ENCODE peak calls at places on chromosome 14, in six cellular contexts. One of them, this sample, is unnamed.

GRCh38 chr14:64906022-64906421 is 8.2 kb upstream of the CHURC1 start:
- DNase-seq in CD8-positive, alpha-beta T cell: no peak
- DNase-seq in A673: peak; percentile 10
- DNase-seq in DND-41: no peak
- DNase-seq in fibroblast of the aortic adventitia: no peak
- DNase-seq in astrocyte of the spinal cord: no peak
- DNase-seq in this sample: no peak

GRCh38 chr14:95200404-95200803 is 43.1 kb upstream of the DICER1 start:
- DNase-seq in A673: no peak
- DNase-seq in astrocyte of the spinal cord: no peak
- DNase-seq in DND-41: no peak
- DNase-seq in fibroblast of the aortic adventitia: no peak
- DNase-seq in CD8-positive, alpha-beta T cell: no peak
- DNase-seq in this sample: no peak

GRCh38 chr14:105924951-105925591 is 398.7 kb downstream of the TMEM121 start:
- DNase-seq in DND-41: no peak
- DNase-seq in astrocyte of the spinal cord: no peak
- DNase-seq in fibroblast of the aortic adventitia: no peak
- DNase-seq in CD8-positive, alpha-beta T cell: no peak
- DNase-seq in A673: no peak
- DNase-seq in this sample: no peak

GRCh38 chr14:52266179-52266578 is 1.3 kb upstream of the PTGDR start:
- DNase-seq in fibroblast of the aortic adventitia: peak; percentile 99
- DNase-seq in DND-41: no peak
- DNase-seq in astrocyte of the spinal cord: peak; percentile 66
- DNase-seq in A673: no peak
- DNase-seq in CD8-positive, alpha-beta T cell: no peak
- DNase-seq in this sample: no peak

GRCh38 chr14:98408024-98408555 is 863.9 kb downstream of the BCL11B start:
- DNase-seq in astrocyte of the spinal cord: no peak
- DNase-seq in CD8-positive, alpha-beta T cell: no peak
- DNase-seq in DND-41: no peak
- DNase-seq in fibroblast of the aortic adventitia: no peak
- DNase-seq in A673: no peak
- DNase-seq in this sample: no peak

GRCh38 chr14:32345311-32345771 is 16.2 kb downstream of the AKAP6 start:
- DNase-seq in CD8-positive, alpha-beta T cell: no peak
- DNase-seq in astrocyte of the spinal cord: peak; percentile 22
- DNase-seq in fibroblast of the aortic adventitia: peak; percentile 40
- DNase-seq in A673: no peak
- DNase-seq in DND-41: no peak
- DNase-seq in this sample: no peak

GRCh38 chr14:103013028-103013427 is 44.3 kb downstream of the CDC42BPB start:
- DNase-seq in DND-41: no peak
- DNase-seq in astrocyte of the spinal cord: no peak
- DNase-seq in fibroblast of the aortic adventitia: no peak
- DNase-seq in CD8-positive, alpha-beta T cell: no peak
- DNase-seq in A673: no peak
- DNase-seq in this sample: no peak

GRCh38 chr14:43754838-43755237 is 752.2 kb downstream of the FSCB start:
- DNase-seq in CD8-positive, alpha-beta T cell: no peak
- DNase-seq in A673: no peak
- DNase-seq in astrocyte of the spinal cord: no peak
- DNase-seq in DND-41: no peak
- DNase-seq in fibroblast of the aortic adventitia: no peak
- DNase-seq in this sample: no peak

GRCh38 chr14:54696998-54697397 is 130.1 kb downstream of the SAMD4A start:
- DNase-seq in astrocyte of the spinal cord: no peak
- DNase-seq in fibroblast of the aortic adventitia: no peak
- DNase-seq in A673: no peak
- DNase-seq in CD8-positive, alpha-beta T cell: no peak
- DNase-seq in DND-41: no peak
- DNase-seq in this sample: no peak

GRCh38 chr14:53495846-53496343 is 342.8 kb upstream of the DDHD1 start:
- DNase-seq in A673: no peak
- DNase-seq in DND-41: no peak
- DNase-seq in astrocyte of the spinal cord: no peak
- DNase-seq in fibroblast of the aortic adventitia: no peak
- DNase-seq in CD8-positive, alpha-beta T cell: no peak
- DNase-seq in this sample: no peak

GRCh38 chr14:50047274-50047676 is 69.1 kb downstream of the VCPKMT start:
- DNase-seq in A673: no peak
- DNase-seq in CD8-positive, alpha-beta T cell: no peak
- DNase-seq in fibroblast of the aortic adventitia: no peak
- DNase-seq in DND-41: no peak
- DNase-seq in astrocyte of the spinal cord: no peak
- DNase-seq in this sample: no peak

GRCh38 chr14:24297190-24297964 is 2.2 kb downstream of the DHRS1 start:
- DNase-seq in CD8-positive, alpha-beta T cell: no peak
- DNase-seq in fibroblast of the aortic adventitia: peak; percentile 27
- DNase-seq in DND-41: no peak
- DNase-seq in astrocyte of the spinal cord: no peak
- DNase-seq in A673: peak; percentile 45
- DNase-seq in this sample: no peak

GRCh38 chr14:24298892-24299254 is 707 bp downstream of the DHRS1 start:
- DNase-seq in CD8-positive, alpha-beta T cell: peak; percentile 6
- DNase-seq in A673: peak; percentile 20
- DNase-seq in DND-41: no peak
- DNase-seq in fibroblast of the aortic adventitia: peak; percentile 55
- DNase-seq in astrocyte of the spinal cord: peak; percentile 54
- DNase-seq in this sample: no peak

GRCh38 chr14:24296341-24297157 is 3.0 kb downstream of the DHRS1 start:
- DNase-seq in DND-41: peak; percentile 71
- DNase-seq in A673: peak; percentile 87
- DNase-seq in astrocyte of the spinal cord: peak; percentile 91
- DNase-seq in fibroblast of the aortic adventitia: peak; percentile 93
- DNase-seq in CD8-positive, alpha-beta T cell: peak; percentile 72
- DNase-seq in this sample: peak; percentile 59

GRCh38 chr14:24300326-24300980 is 803 bp downstream of the NOP9 start:
- DNase-seq in A673: no peak
- DNase-seq in fibroblast of the aortic adventitia: no peak
- DNase-seq in DND-41: no peak
- DNase-seq in astrocyte of the spinal cord: no peak
- DNase-seq in CD8-positive, alpha-beta T cell: no peak
- DNase-seq in this sample: no peak

DNA sequence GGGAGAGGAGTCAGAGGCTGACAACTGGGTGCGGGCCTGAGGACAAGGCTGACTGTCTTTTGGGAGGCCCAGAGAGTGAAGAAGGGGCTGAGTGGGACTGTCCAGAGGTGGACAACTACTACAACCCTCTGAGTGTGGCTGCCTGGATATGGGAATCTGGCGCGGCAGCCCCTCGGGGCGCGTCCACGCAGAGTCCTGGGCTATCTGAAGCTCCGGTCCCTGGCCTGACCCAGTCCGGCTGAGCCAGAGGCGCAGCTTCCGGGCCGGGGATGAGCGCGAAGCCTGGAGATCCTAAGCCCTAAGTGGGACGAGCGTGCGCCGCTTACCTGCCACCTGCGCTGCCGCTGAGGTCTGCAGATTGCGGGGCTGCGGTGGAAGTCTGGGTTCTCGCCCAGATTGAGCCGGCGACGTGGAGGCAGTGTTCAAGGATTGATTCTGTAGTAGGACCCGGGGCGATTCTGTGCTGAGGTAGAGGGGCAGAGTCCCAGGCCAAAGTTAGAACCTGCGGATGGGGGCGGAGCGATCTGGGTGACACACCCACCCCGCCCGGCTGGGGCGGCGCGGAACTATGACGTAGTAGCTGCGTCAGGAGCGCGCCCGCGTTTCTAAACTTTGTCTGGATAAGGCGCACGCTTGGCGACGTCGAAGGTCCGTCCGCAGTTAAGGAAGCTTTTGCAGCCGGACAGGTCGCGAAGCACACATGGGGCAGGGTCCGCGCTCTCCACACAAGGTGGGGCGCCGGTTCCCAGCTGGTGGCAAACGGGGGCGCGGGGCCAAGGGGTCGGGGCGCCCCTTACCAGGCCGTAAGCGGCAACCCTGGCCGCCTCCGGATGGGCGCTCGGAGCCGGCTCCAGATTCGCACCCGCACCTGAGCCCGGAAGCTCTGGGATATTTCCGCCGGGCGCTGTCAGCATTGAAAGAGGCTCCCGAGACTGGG is at the start of the genes DHRS1 and NOP9:
- DNase-seq in DND-41: peak; percentile 87
- DNase-seq in A673: peak; percentile 90
- DNase-seq in astrocyte of the spinal cord: peak; percentile 89
- DNase-seq in fibroblast of the aortic adventitia: peak; percentile 85
- DNase-seq in CD8-positive, alpha-beta T cell: peak; percentile 96
- DNase-seq in this sample: peak; percentile 86
- TF ChIP-seq CTCF in DND-41: no peak
- TF ChIP-seq CTCF in A673: no peak
- TF ChIP-seq CTCF in astrocyte of the spinal cord: no peak
- TF ChIP-seq CTCF in fibroblast of the aortic adventitia: no peak
- TF ChIP-seq CTCF in CD8-positive, alpha-beta T cell: no peak
- TF ChIP-seq CTCF in this sample: no peak

GRCh38 chr14:21991130-21991529 is 317.5 kb upstream of the OR4E1 start:
- DNase-seq in astrocyte of the spinal cord: no peak
- DNase-seq in A673: no peak
- DNase-seq in CD8-positive, alpha-beta T cell: no peak
- DNase-seq in fibroblast of the aortic adventitia: no peak
- DNase-seq in DND-41: no peak
- DNase-seq in this sample: no peak
- TF ChIP-seq CTCF in astrocyte of the spinal cord: no peak
- TF ChIP-seq CTCF in A673: no peak
- TF ChIP-seq CTCF in CD8-positive, alpha-beta T cell: no peak
- TF ChIP-seq CTCF in fibroblast of the aortic adventitia: no peak
- TF ChIP-seq CTCF in DND-41: no peak
- TF ChIP-seq CTCF in this sample: no peak

GRCh38 chr14:92666251-92666650 is 82.2 kb downstream of the LGMN start:
- DNase-seq in astrocyte of the spinal cord: no peak
- DNase-seq in DND-41: no peak
- DNase-seq in A673: no peak
- DNase-seq in CD8-positive, alpha-beta T cell: no peak
- DNase-seq in fibroblast of the aortic adventitia: no peak
- DNase-seq in this sample: no peak

GRCh38 chr14:92668266-92668973 is 80.0 kb downstream of the LGMN start:
- DNase-seq in DND-41: no peak
- DNase-seq in fibroblast of the aortic adventitia: no peak
- DNase-seq in astrocyte of the spinal cord: no peak
- DNase-seq in A673: no peak
- DNase-seq in CD8-positive, alpha-beta T cell: no peak
- DNase-seq in this sample: no peak

GRCh38 chr14:92673601-92674000 is 74.8 kb downstream of the LGMN start:
- DNase-seq in fibroblast of the aortic adventitia: no peak
- DNase-seq in CD8-positive, alpha-beta T cell: no peak
- DNase-seq in astrocyte of the spinal cord: no peak
- DNase-seq in DND-41: no peak
- DNase-seq in A673: no peak
- DNase-seq in this sample: no peak

GRCh38 chr14:92670967-92671366 is 77.5 kb downstream of the LGMN start:
- DNase-seq in CD8-positive, alpha-beta T cell: no peak
- DNase-seq in astrocyte of the spinal cord: peak; percentile 20
- DNase-seq in DND-41: no peak
- DNase-seq in fibroblast of the aortic adventitia: peak; percentile 22
- DNase-seq in A673: no peak
- DNase-seq in this sample: no peak

DNA sequence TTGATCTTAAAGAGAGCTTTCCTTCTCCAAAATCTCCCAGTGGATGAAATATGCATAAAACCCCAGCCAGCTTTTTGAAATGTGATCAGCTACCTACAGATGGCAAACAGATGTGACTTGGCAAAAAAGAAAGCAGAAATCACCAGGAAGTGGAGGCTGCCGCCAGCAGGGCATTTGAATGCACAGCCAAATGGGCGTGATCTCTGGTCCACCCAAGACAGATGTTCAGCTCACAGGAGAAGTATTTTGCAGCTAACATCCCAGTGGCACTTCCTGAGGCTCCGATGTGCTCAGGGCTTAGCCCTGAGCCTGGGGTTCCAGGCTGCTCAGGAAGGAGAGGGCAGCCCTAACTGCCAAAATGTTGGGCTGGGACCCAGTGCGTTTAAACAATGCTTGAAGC is 78.2 kb downstream of the LGMN start:
- DNase-seq in A673: peak; percentile 54
- DNase-seq in DND-41: peak; percentile 16
- DNase-seq in fibroblast of the aortic adventitia: peak; percentile 93
- DNase-seq in CD8-positive, alpha-beta T cell: no peak
- DNase-seq in astrocyte of the spinal cord: peak; percentile 63
- DNase-seq in this sample: no peak
- TF ChIP-seq CTCF in A673: peak; percentile 15
- TF ChIP-seq CTCF in DND-41: no peak
- TF ChIP-seq CTCF in fibroblast of the aortic adventitia: peak; percentile 42
- TF ChIP-seq CTCF in CD8-positive, alpha-beta T cell: no peak
- TF ChIP-seq CTCF in astrocyte of the spinal cord: peak; percentile 37
- TF ChIP-seq CTCF in this sample: no peak

DNA sequence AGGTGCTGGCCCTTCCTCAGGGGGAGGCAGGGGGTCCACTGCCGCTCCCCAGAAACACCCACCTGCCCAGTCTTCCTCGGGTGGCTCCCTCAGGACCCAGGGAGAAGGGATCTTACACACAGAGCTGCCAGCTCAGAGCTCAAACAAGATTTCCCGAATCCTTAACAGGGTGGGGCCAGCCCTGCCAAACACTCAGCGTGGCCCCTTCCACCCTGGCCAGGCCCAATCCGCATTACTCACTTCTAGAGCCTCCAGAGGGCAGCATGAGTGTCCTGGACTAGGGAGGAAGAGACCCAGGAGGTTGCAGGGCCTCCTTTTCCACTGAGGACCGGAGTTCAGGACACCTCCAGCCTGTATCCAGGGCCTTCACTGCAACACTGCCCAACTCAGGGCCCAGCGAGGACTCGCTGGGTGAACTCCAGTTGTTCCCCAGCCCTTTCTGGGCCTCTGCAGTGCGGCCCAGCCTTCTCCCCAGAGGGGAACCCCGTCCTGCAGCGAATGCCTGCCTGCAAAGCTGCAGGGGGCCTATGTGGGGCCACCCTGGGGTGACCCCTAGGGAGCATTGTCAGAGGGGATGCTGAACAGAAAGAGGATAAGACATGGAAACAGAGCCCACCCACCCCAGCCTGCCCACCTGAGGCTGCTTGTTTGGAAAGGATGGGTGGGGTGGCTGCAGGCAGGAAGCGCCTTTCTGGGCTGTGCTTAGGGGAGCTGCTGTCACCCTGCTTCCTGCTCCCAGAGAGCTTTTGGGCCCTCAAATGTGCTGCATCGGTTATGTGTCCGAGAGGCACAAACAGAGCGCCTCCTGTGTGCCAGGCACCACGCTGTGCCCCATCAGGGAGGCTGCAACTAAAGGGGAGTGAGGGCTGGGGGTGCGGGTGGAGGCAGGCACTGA is 43.8 kb downstream of the CCNK start:
- DNase-seq in CD8-positive, alpha-beta T cell: no peak
- DNase-seq in DND-41: no peak
- DNase-seq in astrocyte of the spinal cord: peak; percentile 50
- DNase-seq in fibroblast of the aortic adventitia: peak; percentile 69
- DNase-seq in A673: peak; percentile 43
- DNase-seq in this sample: no peak
- TF ChIP-seq CTCF in CD8-positive, alpha-beta T cell: no peak
- TF ChIP-seq CTCF in DND-41: no peak
- TF ChIP-seq CTCF in astrocyte of the spinal cord: peak; percentile 51
- TF ChIP-seq CTCF in fibroblast of the aortic adventitia: peak; percentile 47
- TF ChIP-seq CTCF in A673: peak; percentile 21
- TF ChIP-seq CTCF in this sample: no peak

DNA sequence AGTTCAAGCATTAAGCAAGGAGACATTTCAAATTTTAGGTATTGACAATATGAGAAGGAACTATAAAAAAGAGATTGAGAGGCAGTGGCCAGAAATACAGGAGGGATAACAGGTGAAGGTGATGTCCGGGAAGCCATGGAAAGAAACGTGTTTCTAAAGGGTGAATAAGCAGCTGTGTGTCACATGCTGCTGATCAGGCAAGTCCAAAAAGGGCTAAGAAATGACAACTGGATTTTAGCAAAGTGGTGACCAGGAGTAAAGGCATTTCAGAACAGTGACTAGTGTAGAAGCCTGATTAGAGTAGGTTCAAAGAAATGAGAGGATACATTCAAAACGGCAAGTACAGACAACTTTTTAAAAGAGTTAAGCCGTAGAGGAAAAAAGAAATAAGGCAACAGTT is 204.3 kb upstream of the DIO2 start:
- DNase-seq in DND-41: no peak
- DNase-seq in A673: no peak
- DNase-seq in CD8-positive, alpha-beta T cell: no peak
- DNase-seq in astrocyte of the spinal cord: no peak
- DNase-seq in fibroblast of the aortic adventitia: no peak
- DNase-seq in this sample: no peak
- TF ChIP-seq CTCF in DND-41: no peak
- TF ChIP-seq CTCF in A673: no peak
- TF ChIP-seq CTCF in CD8-positive, alpha-beta T cell: no peak
- TF ChIP-seq CTCF in astrocyte of the spinal cord: no peak
- TF ChIP-seq CTCF in fibroblast of the aortic adventitia: no peak
- TF ChIP-seq CTCF in this sample: no peak